ENCODE peak calls at places on chromosomes 11 and 22, in six cellular contexts. Y is A549, E is K562, K is endothelial cell of umbilical vein, T is HepG2, Q is H1. I is an unnamed sample.

GRCh38 chr11:112886707-112887370 is 74.4 kb upstream of the NCAM1 start:
- DNase-seq in K (no peak), E (no peak), Q (no peak), Y (no peak), T (no peak), I (no peak)

GRCh38 chr22:32318361-32318760 is 39.3 kb upstream of the RFPL3 start:
- DNase-seq in E (no peak), T (no peak), Q (no peak), Y (no peak), K (no peak), I (no peak)

GRCh38 chr11:113162590-113162961 is 151.8 kb upstream of the TTC12 start:
- DNase-seq in T (no peak), Y (no peak), K (no peak), Q (no peak), E (peak; percentile 16), I (no peak)

GRCh38 chr22:24465566-24465965 is 29.6 kb upstream of the UPB1 start:
- DNase-seq in Q (no peak), K (peak; percentile 76), Y (peak; percentile 14), E (no peak), T (peak; percentile 24), I (no peak)

GRCh38 chr22:25546242-25546641 is 18.2 kb upstream of the GRK3 start:
- DNase-seq in E (no peak), Q (no peak), T (no peak), Y (no peak), K (no peak), I (no peak)

GRCh38 chr11:29255401-29255800 is 761.4 kb downstream of the KCNA4 start:
- DNase-seq in Y (no peak), K (no peak), T (no peak), Q (no peak), E (no peak), I (no peak)

GRCh38 chr22:45163074-45163416 is 680 bp upstream of the NUP50 start:
- DNase-seq in E (peak; percentile 20), T (no peak), Y (peak; percentile 32), K (no peak), Q (no peak), I (no peak)

GRCh38 chr11:71311176-71311925 is 59.0 kb upstream of the SHANK2 start:
- DNase-seq in Y (no peak), E (no peak), K (no peak), Q (peak; percentile 30), T (no peak), I (no peak)

GRCh38 chr11:60482361-60482760 is 10.2 kb upstream of the MS4A12 start:
- DNase-seq in Y (no peak), Q (no peak), K (no peak), E (no peak), T (no peak), I (no peak)

DNA sequence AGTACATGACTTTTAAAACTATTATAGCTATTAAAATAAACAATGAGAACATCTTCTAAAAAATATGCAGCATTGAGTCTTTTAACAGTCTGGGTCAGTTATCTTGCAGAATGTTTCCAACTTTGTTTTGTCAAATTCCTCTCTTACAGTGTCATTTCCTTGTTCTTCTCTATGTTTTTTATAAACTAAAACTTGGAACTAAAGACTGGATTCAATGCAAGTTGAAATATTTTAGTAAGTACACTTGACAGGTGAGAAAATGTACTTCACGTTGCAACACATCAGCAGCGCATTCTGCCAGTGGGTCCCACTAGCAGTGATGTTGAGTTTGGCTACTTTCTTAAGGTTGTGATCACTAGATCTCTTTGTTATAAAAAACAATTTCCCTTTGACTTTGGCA is 1407.6 kb upstream of the RAG2 start:
- DNase-seq in T (no peak), Q (no peak), K (peak; percentile 70), E (no peak), Y (no peak), I (no peak)
- TF ChIP-seq JUN in T (no peak), Q (no peak), K (peak; percentile 38), E (no peak), Y (no peak), I (no peak)

GRCh38 chr11:61533401-61533800 is 24.9 kb downstream of the LRRC10B start:
- DNase-seq in Q (no peak), T (no peak), E (no peak), Y (no peak), K (no peak), I (no peak)
- TF ChIP-seq JUN in Q (no peak), T (no peak), E (no peak), Y (no peak), K (no peak), I (no peak)

GRCh38 chr22:33652596-33652995 is 267.7 kb downstream of the LARGE1 start:
- DNase-seq in E (no peak), K (no peak), Q (no peak), T (peak; percentile 72), Y (peak; percentile 12), I (no peak)
- TF ChIP-seq JUN in E (no peak), K (no peak), Q (no peak), T (no peak), Y (no peak), I (no peak)

DNA sequence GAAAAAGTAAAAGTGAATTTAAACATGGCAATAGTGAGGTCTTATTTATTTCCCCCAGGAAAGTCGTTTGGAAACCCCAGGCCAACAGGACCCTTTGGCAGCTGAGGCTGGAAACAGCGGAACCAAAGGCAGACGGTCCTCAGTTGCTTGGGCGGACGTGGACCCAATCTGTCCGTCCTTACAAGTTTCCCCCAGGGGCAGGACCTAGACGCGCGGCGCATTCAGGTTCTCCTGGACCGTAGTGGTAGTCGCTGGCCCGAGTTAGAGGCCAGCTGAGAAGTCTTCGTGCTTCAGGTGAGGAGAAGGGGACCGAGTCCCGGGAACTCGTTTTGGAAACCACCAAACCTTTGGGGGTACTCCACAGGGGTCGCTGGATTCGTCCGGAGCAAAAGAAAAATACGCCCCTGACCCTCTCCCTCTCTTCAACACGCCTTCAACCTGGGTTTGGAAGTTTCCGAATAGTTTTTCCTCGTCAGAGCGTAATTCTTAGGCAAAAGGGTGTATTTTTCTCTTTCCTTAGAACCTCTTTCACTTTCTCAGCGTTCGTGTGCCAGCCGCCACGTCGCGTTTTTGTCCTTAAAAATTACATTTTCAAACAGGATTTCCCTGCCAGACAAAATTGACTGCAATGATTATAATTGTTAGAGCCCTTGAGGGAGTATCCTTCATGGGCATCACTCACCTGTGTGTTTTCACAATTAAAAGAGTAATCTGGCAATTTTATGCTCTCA is 2.1 kb downstream of the METTL15 start:
- DNase-seq in E (peak; percentile 32), K (peak; percentile 78), Y (peak; percentile 88), T (peak; percentile 68), Q (peak; percentile 66), I (peak; percentile 73)
- TF ChIP-seq JUN in E (no peak), K (no peak), Y (peak; percentile 90), T (no peak), Q (no peak), I (no peak)

GRCh38 chr11:2589538-2589934 is 110.3 kb downstream of the KCNQ1OT1 start:
- DNase-seq in K (no peak), E (no peak), Y (no peak), T (no peak), Q (no peak), I (no peak)

GRCh38 chr11:2590131-2590950 is 109.5 kb downstream of the KCNQ1OT1 start:
- DNase-seq in T (no peak), E (no peak), Q (no peak), K (no peak), Y (no peak), I (no peak)

GRCh38 chr11:2587976-2588748 is 111.6 kb downstream of the KCNQ1OT1 start:
- DNase-seq in E (no peak), T (no peak), Q (no peak), K (no peak), Y (no peak), I (no peak)

GRCh38 chr11:2587132-2587930 is 112.5 kb downstream of the KCNQ1OT1 start:
- DNase-seq in E (no peak), Q (no peak), T (no peak), K (no peak), Y (no peak), I (no peak)

DNA sequence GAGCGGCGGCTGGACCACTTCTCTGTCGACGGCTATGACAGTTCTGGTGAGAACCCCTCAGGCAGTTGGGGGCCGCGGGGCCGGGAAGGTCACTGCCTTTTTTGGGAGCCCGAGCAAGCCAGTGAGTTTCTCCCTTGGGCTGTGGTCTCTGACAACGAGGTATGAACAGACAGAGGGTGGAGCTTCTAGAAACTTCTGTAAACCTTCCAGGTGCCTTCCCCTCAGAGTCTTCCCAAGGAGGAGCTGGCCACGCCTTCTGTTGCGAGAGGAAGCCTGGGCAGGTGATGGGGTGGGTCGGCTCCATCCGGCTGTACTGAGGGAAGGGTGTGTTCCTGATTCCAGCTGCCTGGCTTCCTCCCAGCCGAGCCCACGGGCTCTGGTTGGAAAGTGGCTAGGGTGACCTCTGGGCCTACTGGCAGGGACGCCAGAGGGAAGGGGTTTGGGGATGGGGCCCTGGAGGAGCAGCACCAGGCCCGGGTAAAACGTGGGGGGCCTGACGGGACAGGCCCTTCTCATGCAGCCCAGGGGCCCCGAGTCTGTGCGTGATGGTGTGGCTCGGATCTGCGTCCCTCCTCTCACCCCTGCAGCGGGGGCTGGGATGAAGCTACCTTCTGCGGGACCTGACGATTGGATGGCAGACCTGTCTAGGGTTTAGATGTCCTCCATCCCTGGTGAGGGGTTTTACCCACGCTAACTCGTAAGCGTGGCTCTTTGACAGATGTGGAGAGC is 110.8 kb downstream of the KCNQ1OT1 start:
- DNase-seq in Y (no peak), K (no peak), T (no peak), E (no peak), Q (no peak), I (no peak)
- TF ChIP-seq JUN in Y (no peak), K (no peak), T (no peak), E (no peak), Q (no peak), I (no peak)

I was measured in WTC11.